ENCODE peak calls at places on chromosomes 3 and 15, in seven cellular contexts. D, A, Q, J, I, T and E are unnamed samples.
A peak's percentile ranks its signal among the peaks of the same experiment; 100 is the strongest.

GRCh38 chr3:78255403-78255802 is 1215.5 kb downstream of the ROBO2 start:
- DNase-seq in D (no peak), A (no peak), Q (no peak), J (no peak), I (no peak), T (peak; percentile 80), E (no peak)

GRCh38 chr15:27725733-27726132 is 373.4 kb downstream of the OCA2 start:
- DNase-seq in D (no peak), A (no peak), Q (no peak), J (no peak), I (no peak), T (no peak), E (no peak)

GRCh38 chr3:111690242-111690641 is 95.1 kb upstream of the ZBED2 start:
- DNase-seq in D (no peak), A (no peak), Q (no peak), J (no peak), I (no peak), T (peak; percentile 37), E (no peak)

GRCh38 chr3:197270558-197271317 is 27.7 kb downstream of the DLG1 start:
- DNase-seq in D (no peak), A (no peak), Q (no peak), J (no peak), I (no peak), T (no peak), E (no peak)

GRCh38 chr15:99070268-99070667 is 34.6 kb upstream of the SYNM start:
- DNase-seq in D (no peak), A (no peak), Q (no peak), J (no peak), I (no peak), T (no peak), E (no peak)

GRCh38 chr15:64695571-64695992 is 79.8 kb downstream of the RBPMS2 start:
- DNase-seq in D (peak; percentile 36), A (no peak), Q (no peak), J (no peak), I (no peak), T (no peak), E (peak; percentile 52)

GRCh38 chr3:134346744-134347143 is 27.5 kb downstream of the AMOTL2 start:
- DNase-seq in D (no peak), A (no peak), Q (no peak), J (no peak), I (no peak), T (no peak), E (no peak)

GRCh38 chr15:35115155-35115725 is 30.1 kb upstream of the NANOGP8 start:
- DNase-seq in D (no peak), A (no peak), Q (no peak), J (no peak), I (no peak), T (peak; percentile 5), E (no peak)

GRCh38 chr3:177836671-177837070 is 639.4 kb upstream of the TBL1XR1 start:
- DNase-seq in D (no peak), A (no peak), Q (no peak), J (no peak), I (no peak), T (no peak), E (no peak)

GRCh38 chr3:160162440-160162839 is 62.8 kb upstream of the C3orf80 start:
- DNase-seq in D (no peak), A (no peak), Q (no peak), J (no peak), I (no peak), T (no peak), E (no peak)

GRCh38 chr15:83747050-83747717 is 93.3 kb downstream of the ADAMTSL3 start:
- DNase-seq in D (no peak), A (no peak), Q (peak; percentile 3), J (no peak), I (no peak), T (peak; percentile 13), E (peak; percentile 25)

GRCh38 chr15:78565097-78565950 is at the start of gene CHRNA5:
- DNase-seq in D (peak; percentile 97), A (peak; percentile 81), Q (peak; percentile 79), J (peak; percentile 64), I (peak; percentile 46), T (peak; percentile 78), E (peak; percentile 90)

GRCh38 chr3:179672918-179673317 is 20.1 kb downstream of the USP13 start:
- DNase-seq in D (no peak), A (no peak), Q (no peak), J (no peak), I (no peak), T (no peak), E (no peak)

GRCh38 chr3:15331606-15332404 is 581 bp downstream of the SH3BP5 start:
- DNase-seq in D (no peak), A (peak; percentile 40), Q (no peak), J (peak; percentile 25), I (peak; percentile 40), T (no peak), E (peak; percentile 35)

GRCh38 chr3:188956839-188957489 is 214.8 kb upstream of the TPRG1 start:
- DNase-seq in D (no peak), A (no peak), Q (peak; percentile 60), J (no peak), I (peak; percentile 34), T (peak; percentile 56), E (no peak)

GRCh38 chr3:124607163-124607562 is 123.1 kb upstream of the UMPS start:
- DNase-seq in D (no peak), A (no peak), Q (no peak), J (no peak), I (no peak), T (peak; percentile 31), E (no peak)

GRCh38 chr3:196763179-196763578 is 23.5 kb downstream of the PAK2 start:
- DNase-seq in D (no peak), A (no peak), Q (no peak), J (no peak), I (no peak), T (no peak), E (no peak)

GRCh38 chr3:31710123-31710841 is 177.6 kb downstream of the STT3B start:
- DNase-seq in D (no peak), A (no peak), Q (no peak), J (no peak), I (no peak), T (no peak), E (peak; percentile 30)

GRCh38 chr3:42718338-42718737 is 15.7 kb upstream of the HHATL start:
- DNase-seq in D (no peak), A (no peak), Q (no peak), J (no peak), I (no peak), T (no peak), E (no peak)

GRCh38 chr3:138289260-138289659 is 40.4 kb downstream of the NME9 start:
- DNase-seq in D (no peak), A (no peak), Q (no peak), J (no peak), I (no peak), T (no peak), E (no peak)

GRCh38 chr15:38883987-38884386 is 319.4 kb upstream of the RASGRP1 start:
- DNase-seq in D (no peak), A (no peak), Q (no peak), J (no peak), I (no peak), T (peak; percentile 75), E (no peak)

GRCh38 chr3:12568747-12569146 is 11.9 kb downstream of the MKRN2 start:
- DNase-seq in D (no peak), A (no peak), Q (no peak), J (no peak), I (no peak), T (no peak), E (no peak)

GRCh38 chr3:19702416-19703078 is 231.5 kb downstream of the EFHB start:
- DNase-seq in D (peak; percentile 19), A (no peak), Q (no peak), J (no peak), I (no peak), T (no peak), E (no peak)

GRCh38 chr3:193819117-193819978 is 226.3 kb downstream of the OPA1 start:
- DNase-seq in D (no peak), A (no peak), Q (no peak), J (no peak), I (no peak), T (no peak), E (no peak)

GRCh38 chr15:41490355-41490754 is 3.3 kb upstream of the ITPKA start:
- DNase-seq in D (no peak), A (no peak), Q (peak; percentile 89), J (no peak), I (peak; percentile 69), T (peak; percentile 92), E (no peak)

GRCh38 chr3:157104521-157104920 is 55.4 kb downstream of the CCNL1 start:
- DNase-seq in D (no peak), A (no peak), Q (no peak), J (no peak), I (no peak), T (no peak), E (no peak)

GRCh38 chr3:33064929-33065328 is 32.0 kb downstream of the GLB1 start:
- DNase-seq in D (no peak), A (peak; percentile 45), Q (no peak), J (no peak), I (peak; percentile 72), T (no peak), E (no peak)

GRCh38 chr3:29072626-29073025 is 208.2 kb upstream of the RBMS3 start:
- DNase-seq in D (no peak), A (no peak), Q (no peak), J (no peak), I (no peak), T (peak; percentile 38), E (no peak)

GRCh38 chr3:178385280-178385952 is 150.8 kb upstream of the KCNMB2 start:
- DNase-seq in D (peak; percentile 34), A (peak; percentile 6), Q (peak; percentile 3), J (no peak), I (peak; percentile 15), T (no peak), E (peak; percentile 31)

GRCh38 chr3:38723569-38724391 is 74.3 kb upstream of the SCN5A start:
- DNase-seq in D (no peak), A (no peak), Q (no peak), J (no peak), I (no peak), T (no peak), E (no peak)

GRCh38 chr15:28456476-28457395 is 76.0 kb downstream of the GOLGA8G start:
- DNase-seq in D (no peak), A (no peak), Q (no peak), J (no peak), I (no peak), T (no peak), E (peak; percentile 15)

GRCh38 chr3:70811880-70812279 is 499.4 kb upstream of the MDFIC2 start:
- DNase-seq in D (no peak), A (no peak), Q (no peak), J (no peak), I (peak; percentile 16), T (peak; percentile 44), E (no peak)

GRCh38 chr3:172582712-172583111 is 59.5 kb upstream of the TNFSF10 start:
- DNase-seq in D (no peak), A (no peak), Q (no peak), J (no peak), I (no peak), T (no peak), E (no peak)

GRCh38 chr3:49465269-49466034 is 4.6 kb upstream of the DAG1 start:
- DNase-seq in D (peak; percentile 32), A (no peak), Q (no peak), J (no peak), I (no peak), T (no peak), E (peak; percentile 32)